ENCODE peak calls at places on chromosome 11, in six cellular contexts. Z is GM12878, G is K562, H is GM12892, C is SK-N-SH, Y is H1. J is an unnamed sample.

GRCh38 chr11:58786693-58787092 is 55.0 kb upstream of the GLYAT start:
- DNase-seq in G (no peak), H (no peak), C (no peak), Y (no peak), Z (no peak), J (no peak)

GRCh38 chr11:67268036-67268683 is 1.9 kb downstream of the GRK2 start:
- DNase-seq in C (no peak), Z (peak), G (no peak), Y (no peak), H (peak), J (peak)

GRCh38 chr11:86101493-86101892 is 32.6 kb upstream of the PICALM start:
- DNase-seq in G (no peak), Z (no peak), Y (no peak), H (no peak), C (no peak), J (no peak)

GRCh38 chr11:31793264-31793663 is 17.9 kb downstream of the PAX6 start:
- DNase-seq in H (no peak), G (no peak), Y (no peak), Z (no peak), C (no peak), J (no peak)

GRCh38 chr11:69567951-69568808 is 72.8 kb upstream of the CCND1 start:
- DNase-seq in H (no peak), Y (peak), Z (no peak), C (no peak), G (no peak), J (no peak)

GRCh38 chr11:113721462-113722066 is 15.5 kb upstream of the TMPRSS5 start:
- DNase-seq in Y (no peak), H (no peak), C (no peak), Z (no peak), G (no peak), J (no peak)

GRCh38 chr11:11961399-11962028 is 46.9 kb downstream of the DKK3 start:
- DNase-seq in Y (peak), C (no peak), Z (no peak), G (no peak), H (no peak), J (no peak)

GRCh38 chr11:69274531-69275016 is 19.4 kb upstream of the MYEOV start:
- DNase-seq in Z (no peak), G (no peak), C (no peak), H (no peak), Y (no peak), J (no peak)

GRCh38 chr11:100687032-100687629 is at the start of gene ARHGAP42:
- DNase-seq in Z (no peak), G (peak), H (peak), Y (peak), C (peak), J (peak)

GRCh38 chr11:99534812-99535211 is 514.1 kb downstream of the CNTN5 start:
- DNase-seq in C (no peak), Z (no peak), G (no peak), Y (no peak), H (no peak), J (no peak)

GRCh38 chr11:134762248-134763029 is 350.4 kb upstream of the B3GAT1 start:
- DNase-seq in Z (no peak), C (no peak), Y (no peak), G (peak), H (no peak), J (no peak)

GRCh38 chr11:69008774-69009440 is 4.1 kb downstream of the MRGPRF start:
- DNase-seq in Z (no peak), Y (no peak), H (no peak), G (peak), C (peak), J (no peak)

GRCh38 chr11:83249972-83250593 is 36.1 kb downstream of the CCDC90B start:
- DNase-seq in G (peak), H (no peak), C (peak), Y (no peak), Z (no peak), J (no peak)

GRCh38 chr11:95912902-95913560 is 10.9 kb downstream of the MTMR2 start:
- DNase-seq in Z (no peak), Y (no peak), G (no peak), C (no peak), H (no peak), J (no peak)
- TF ChIP-seq TAF1 in Z (no peak), Y (no peak), G (no peak), C (no peak), H (no peak), J (no peak)

GRCh38 chr11:103661185-103661584 is 375.3 kb upstream of the DDI1 start:
- DNase-seq in Y (no peak), C (no peak), Z (no peak), H (no peak), G (no peak), J (no peak)
- TF ChIP-seq TAF1 in Y (no peak), C (no peak), Z (no peak), H (no peak), G (no peak), J (no peak)

GRCh38 chr11:33723238-33723881 is 12.9 kb downstream of the CD59 start:
- DNase-seq in Z (no peak), G (peak), H (no peak), Y (no peak), C (no peak), J (no peak)
- TF ChIP-seq TAF1 in Z (no peak), G (no peak), H (no peak), Y (no peak), C (no peak), J (no peak)

GRCh38 chr11:61601512-61601911 is 20.6 kb upstream of the SYT7 start:
- DNase-seq in G (no peak), H (no peak), Z (no peak), Y (no peak), C (no peak), J (no peak)

GRCh38 chr11:61599968-61600710 is 19.3 kb upstream of the SYT7 start:
- DNase-seq in G (no peak), Z (no peak), H (no peak), C (no peak), Y (peak), J (no peak)

GRCh38 chr11:61603667-61604066 is 22.8 kb upstream of the SYT7 start:
- DNase-seq in H (no peak), Z (no peak), Y (no peak), G (no peak), C (no peak), J (no peak)

GRCh38 chr11:61598886-61599868 is 18.3 kb upstream of the SYT7 start:
- DNase-seq in Y (peak), Z (no peak), G (no peak), H (no peak), C (peak), J (no peak)

DNA sequence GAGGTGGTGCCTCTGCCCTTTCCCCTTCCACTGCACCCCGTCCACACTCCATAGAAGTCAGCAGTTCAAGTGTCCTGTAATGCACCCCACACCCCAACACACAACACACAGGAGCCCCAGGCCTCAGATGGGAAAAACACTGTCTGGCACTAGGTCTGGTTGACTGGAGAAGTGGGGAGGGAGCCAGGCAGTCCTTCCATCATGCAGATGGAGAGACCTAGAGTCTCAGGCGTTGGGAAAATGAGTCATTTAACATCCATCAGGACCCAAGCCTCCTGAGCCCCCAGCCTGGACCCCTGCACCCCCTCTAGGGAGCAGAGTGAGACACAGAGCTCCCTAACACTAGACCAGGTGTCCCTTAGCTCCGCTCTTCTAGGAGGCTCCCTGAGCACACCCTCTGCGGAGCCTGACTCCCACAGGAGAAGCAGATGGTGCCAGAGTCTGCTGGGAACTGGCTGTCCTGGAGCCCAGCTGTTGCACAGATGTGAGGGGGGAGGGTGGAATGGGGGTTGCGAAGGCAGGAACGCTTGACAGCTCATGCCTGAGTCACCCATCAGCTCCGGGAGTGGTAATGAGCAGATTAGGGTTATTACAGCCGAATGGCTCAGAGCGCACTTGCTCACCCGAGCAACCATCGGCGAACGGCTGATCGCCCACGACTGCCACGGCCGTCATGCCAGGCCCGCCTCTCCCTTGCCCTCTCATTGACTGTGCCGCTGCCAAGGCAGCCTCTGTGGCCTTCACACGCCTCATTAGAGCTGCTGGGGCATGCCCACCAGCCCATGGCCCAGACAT is 22.1 kb upstream of the SYT7 start:
- DNase-seq in G (peak), Y (no peak), C (peak), Z (no peak), H (no peak), J (no peak)
- TF ChIP-seq TAF1 in G (no peak), Y (no peak), C (no peak), Z (no peak), H (no peak), J (no peak)

GRCh38 chr11:78332872-78333271 is 84.7 kb downstream of the GAB2 start:
- DNase-seq in H (no peak), C (no peak), Z (no peak), G (no peak), Y (no peak), J (no peak)

GRCh38 chr11:78331711-78332110 is 85.9 kb downstream of the GAB2 start:
- DNase-seq in Z (no peak), G (no peak), Y (no peak), H (no peak), C (no peak), J (no peak)

GRCh38 chr11:78330361-78330760 is 87.3 kb downstream of the GAB2 start:
- DNase-seq in Z (no peak), C (no peak), G (no peak), Y (no peak), H (no peak), J (no peak)

GRCh38 chr11:78334109-78334508 is 83.5 kb downstream of the GAB2 start:
- DNase-seq in C (no peak), Y (no peak), H (no peak), Z (no peak), G (no peak), J (no peak)

DNA sequence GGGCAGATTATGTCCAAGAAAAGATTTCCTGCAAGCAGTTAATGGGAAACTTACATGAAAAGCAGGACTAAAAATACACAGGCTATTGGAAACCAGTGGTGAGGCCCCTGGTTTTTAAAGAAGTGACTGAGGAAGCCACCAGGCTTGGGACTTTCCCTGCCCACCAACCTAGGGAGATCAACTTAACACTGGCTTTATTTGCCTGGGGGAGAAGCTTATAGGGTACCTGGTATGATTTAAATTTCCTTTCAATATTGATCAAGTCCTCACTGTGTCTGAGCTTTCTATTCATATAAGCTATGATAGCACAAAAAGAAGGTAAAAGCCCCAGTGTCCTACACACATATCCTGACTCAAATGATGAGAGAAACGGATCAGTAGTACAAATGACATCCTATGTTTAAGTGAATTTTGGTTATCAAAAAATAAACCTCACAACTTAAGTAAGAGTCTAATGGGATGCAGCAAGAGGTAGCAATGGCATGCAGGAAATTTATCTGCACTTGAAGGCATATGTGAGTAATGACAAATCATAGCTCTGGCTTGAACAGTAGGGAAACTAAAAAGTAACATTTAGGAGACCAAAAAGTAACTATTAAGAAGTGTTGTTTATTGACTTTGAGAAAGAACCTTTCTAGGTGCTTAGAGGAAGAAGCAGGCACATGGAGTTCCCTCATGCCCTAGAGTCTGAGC is 85.3 kb downstream of the GAB2 start:
- DNase-seq in G (no peak), Z (no peak), Y (no peak), C (no peak), H (no peak), J (no peak)
- TF ChIP-seq TAF1 in G (no peak), Z (no peak), Y (no peak), C (no peak), H (no peak), J (no peak)

GRCh38 chr11:112237451-112237850 is 11.2 kb downstream of the PTS start:
- DNase-seq in Z (no peak), G (no peak), H (no peak), C (no peak), Y (no peak), J (no peak)

GRCh38 chr11:112238041-112238440 is 11.8 kb downstream of the PTS start:
- DNase-seq in H (no peak), C (no peak), G (no peak), Y (no peak), Z (no peak), J (no peak)

GRCh38 chr11:112235750-112236390 is 9.6 kb downstream of the PTS start:
- DNase-seq in Y (no peak), Z (no peak), G (no peak), C (no peak), H (no peak), J (no peak)

GRCh38 chr11:112247198-112247597 is 13.5 kb downstream of the PLET1 start:
- DNase-seq in Z (no peak), H (no peak), Y (no peak), G (no peak), C (no peak), J (no peak)

GRCh38 chr11:112241486-112241885 is 15.3 kb downstream of the PTS start:
- DNase-seq in Z (no peak), H (no peak), C (no peak), Y (no peak), G (no peak), J (no peak)
- TF ChIP-seq TAF1 in Z (no peak), H (no peak), C (no peak), Y (no peak), G (no peak), J (no peak)